ENCODE peak calls at places on chromosomes 3 and 15, in nine cellular contexts. B is right lobe of liver, H is tibial nerve, Y is endodermal cell, N is SJSA1, D is gastrocnemius medialis, Q is NT2/D1, W is neural progenitor cell, K is IMR-90. A is an unnamed sample. For H3K27me3, the result is how much of the 10 kb centered on the place peaks cover.

GRCh38 chr15:75042730-75043508 is 19.5 kb downstream of the PPCDC start:
- DNase-seq in B (peak), H (peak), Y (peak), N (peak), D (no peak), Q (no peak), W (peak), K (peak), A (peak)

GRCh38 chr15:70835415-70835814 is 18.5 kb downstream of the LARP6 start:
- DNase-seq in B (peak), H (peak), Y (no peak), N (no peak), D (peak), Q (no peak), W (no peak), K (no peak), A (no peak)

GRCh38 chr3:41464401-41464800 is 265.1 kb downstream of the CTNNB1 start:
- DNase-seq in B (no peak), H (no peak), Y (no peak), N (no peak), D (no peak), Q (no peak), W (no peak), K (peak), A (no peak)

GRCh38 chr3:113436794-113437193 is 4.5 kb downstream of the CFAP44 start:
- DNase-seq in B (no peak), H (no peak), Y (no peak), N (no peak), D (no peak), Q (no peak), W (no peak), K (peak), A (no peak)

GRCh38 chr3:59752925-59753324 is 703.1 kb upstream of the CFAP20DC start:
- DNase-seq in B (no peak), H (no peak), Y (no peak), N (no peak), D (no peak), Q (no peak), W (no peak), K (no peak), A (no peak)

GRCh38 chr3:124860599-124860998 is 26.6 kb downstream of the ITGB5 start:
- DNase-seq in B (peak), H (no peak), Y (no peak), N (peak), D (peak), Q (no peak), W (no peak), K (peak), A (no peak)

GRCh38 chr15:52858388-52859176 is 68.4 kb upstream of the ONECUT1 start:
- DNase-seq in B (no peak), H (no peak), Y (peak), N (no peak), D (no peak), Q (no peak), W (peak), K (no peak), A (no peak)

GRCh38 chr15:31390029-31390428 is 63.4 kb downstream of the KLF13 start:
- DNase-seq in B (no peak), H (no peak), Y (no peak), N (no peak), D (no peak), Q (no peak), W (no peak), K (no peak), A (no peak)

GRCh38 chr15:80957976-80958375 is 31.6 kb downstream of the MESD start:
- DNase-seq in B (no peak), H (no peak), Y (no peak), N (no peak), D (no peak), Q (no peak), W (no peak), K (peak), A (no peak)

GRCh38 chr3:120524171-120524923 is 71.8 kb upstream of the NDUFB4 start:
- DNase-seq in B (no peak), H (no peak), Y (no peak), N (peak), D (no peak), Q (no peak), W (no peak), K (peak), A (no peak)

GRCh38 chr15:82969353-82969752 is 16.7 kb upstream of the RAMAC start:
- DNase-seq in B (no peak), H (no peak), Y (no peak), N (no peak), D (no peak), Q (no peak), W (no peak), K (no peak), A (no peak)

GRCh38 chr3:128366652-128367051 is 100.0 kb downstream of the DNAJB8 start:
- DNase-seq in B (no peak), H (no peak), Y (no peak), N (no peak), D (no peak), Q (no peak), W (no peak), K (no peak), A (no peak)

GRCh38 chr3:172709776-172710708 is 825 bp downstream of the NCEH1 start:
- DNase-seq in B (peak), H (peak), Y (peak), N (peak), D (peak), Q (peak), W (peak), K (peak), A (peak)

GRCh38 chr15:63344737-63345390 is 36.8 kb downstream of the CA12 start:
- DNase-seq in B (no peak), H (no peak), Y (no peak), N (no peak), D (no peak), Q (no peak), W (no peak), K (peak), A (no peak)

GRCh38 chr3:176310641-176311040 is 886.6 kb downstream of the TBL1XR1 start:
- DNase-seq in B (no peak), H (no peak), Y (no peak), N (no peak), D (no peak), Q (no peak), W (no peak), K (no peak), A (no peak)

GRCh38 chr3:13301295-13301987 is 118.7 kb downstream of the NUP210 start:
- DNase-seq in B (no peak), H (no peak), Y (peak), N (peak), D (no peak), Q (peak), W (peak), K (peak), A (no peak)

GRCh38 chr3:146280859-146281258 is 30.0 kb upstream of the PLSCR4 start:
- DNase-seq in B (no peak), H (no peak), Y (no peak), N (no peak), D (no peak), Q (no peak), W (no peak), K (peak), A (no peak)

GRCh38 chr3:45143673-45144670 is 2.2 kb downstream of the CDCP1 start:
- DNase-seq in B (no peak), H (no peak), Y (no peak), N (no peak), D (no peak), Q (no peak), W (no peak), K (no peak), A (no peak)

GRCh38 chr3:42688016-42688415 is 2.7 kb downstream of the KLHL40 start:
- DNase-seq in B (no peak), H (no peak), Y (no peak), N (no peak), D (peak), Q (no peak), W (no peak), K (no peak), A (peak)

GRCh38 chr3:128623762-128624176 is 26.8 kb downstream of the RPN1 start:
- DNase-seq in B (no peak), H (no peak), Y (no peak), N (no peak), D (no peak), Q (no peak), W (no peak), K (peak), A (no peak)

GRCh38 chr3:117201906-117202305 is 492.3 kb downstream of the TUSC7 start:
- DNase-seq in B (no peak), H (no peak), Y (no peak), N (no peak), D (no peak), Q (no peak), W (no peak), K (no peak), A (no peak)

GRCh38 chr15:29888651-29889050 is 66.4 kb upstream of the TJP1 start:
- DNase-seq in B (no peak), H (no peak), Y (peak), N (peak), D (no peak), Q (no peak), W (peak), K (peak), A (no peak)

GRCh38 chr3:13465236-13465958 is 14.7 kb upstream of the HDAC11 start:
- DNase-seq in B (no peak), H (no peak), Y (no peak), N (no peak), D (no peak), Q (no peak), W (no peak), K (no peak), A (no peak)

GRCh38 chr3:48422691-48423090 is 7.2 kb downstream of the PLXNB1 start:
- DNase-seq in B (no peak), H (no peak), Y (no peak), N (no peak), D (no peak), Q (no peak), W (no peak), K (no peak), A (no peak)

GRCh38 chr3:110810356-110810755 is 261.3 kb upstream of the NECTIN3 start:
- DNase-seq in B (no peak), H (no peak), Y (no peak), N (no peak), D (no peak), Q (no peak), W (no peak), K (peak), A (no peak)

GRCh38 chr3:72679540-72680198 is 168.6 kb downstream of the SHQ1 start:
- DNase-seq in B (no peak), H (no peak), Y (no peak), N (peak), D (no peak), Q (no peak), W (no peak), K (no peak), A (no peak)

GRCh38 chr3:129650256-129650872 is 43.9 kb upstream of the PLXND1 start:
- DNase-seq in B (no peak), H (peak), Y (peak), N (peak), D (peak), Q (no peak), W (peak), K (peak), A (peak)

GRCh38 chr3:188817103-188817919 is 354.5 kb upstream of the TPRG1 start:
- DNase-seq in B (no peak), H (no peak), Y (peak), N (no peak), D (no peak), Q (no peak), W (no peak), K (no peak), A (no peak)

GRCh38 chr15:89371145-89372044 is 36.8 kb upstream of the POLG start:
- DNase-seq in B (peak), H (no peak), Y (peak), N (no peak), D (no peak), Q (no peak), W (peak), K (no peak), A (peak)
- H3K27me3 ChIP-seq in B (under half), H (half or more), Y (half or more), N (half or more), D (half or more), Q (half or more), W (half or more), K (half or more), A (under half)

GRCh38 chr3:65245133-65246076 is 557.6 kb upstream of the ADAMTS9 start:
- DNase-seq in B (no peak), H (no peak), Y (no peak), N (no peak), D (no peak), Q (no peak), W (no peak), K (peak), A (no peak)
- H3K4me3 ChIP-seq in B (no peak), H (no peak), Y (no peak), N (no peak), D (no peak), Q (no peak), W (no peak), K (no peak), A (no peak)

GRCh38 chr15:45129651-45130129 is at the start of the genes DUOX1 and DUOXA1:
- DNase-seq in B (no peak), H (no peak), Y (peak), N (no peak), D (no peak), Q (no peak), W (peak), K (no peak), A (no peak)

GRCh38 chr15:45130291-45131000 is 652 bp downstream of the DUOX1 start:
- DNase-seq in B (no peak), H (no peak), Y (no peak), N (no peak), D (no peak), Q (no peak), W (no peak), K (no peak), A (no peak)

GRCh38 chr15:45131510-45131909 is 1.7 kb downstream of the DUOX1 start:
- DNase-seq in B (peak), H (no peak), Y (no peak), N (no peak), D (no peak), Q (no peak), W (no peak), K (no peak), A (no peak)

GRCh38 chr15:45126535-45127158 is 3.0 kb downstream of the DUOXA1 start:
- DNase-seq in B (no peak), H (no peak), Y (peak), N (no peak), D (no peak), Q (no peak), W (peak), K (peak), A (peak)

GRCh38 chr15:45128971-45129639 is 574 bp downstream of the DUOXA1 start:
- DNase-seq in B (no peak), H (no peak), Y (peak), N (no peak), D (no peak), Q (no peak), W (peak), K (no peak), A (no peak)
- H3K27me3 ChIP-seq in B (under half), H (half or more), Y (half or more), N (half or more), D (under half), Q (under half), W (half or more), K (half or more), A (under half)

GRCh38 chr15:92646216-92646615 is 9.4 kb downstream of the FAM174B start:
- DNase-seq in B (no peak), H (no peak), Y (no peak), N (no peak), D (no peak), Q (no peak), W (no peak), K (no peak), A (no peak)
- H3K4me3 ChIP-seq in B (no peak), H (no peak), Y (no peak), N (no peak), D (no peak), Q (no peak), W (no peak), K (no peak), A (no peak)

GRCh38 chr15:67828379-67828968 is 3.2 kb downstream of the SKOR1 start:
- DNase-seq in B (no peak), H (no peak), Y (peak), N (no peak), D (no peak), Q (no peak), W (peak), K (no peak), A (no peak)

GRCh38 chr15:67829647-67830504 is 4.6 kb downstream of the SKOR1 start:
- DNase-seq in B (no peak), H (no peak), Y (peak), N (no peak), D (no peak), Q (no peak), W (peak), K (no peak), A (no peak)

GRCh38 chr15:67827561-67828378 is 2.5 kb downstream of the SKOR1 start:
- DNase-seq in B (no peak), H (no peak), Y (peak), N (no peak), D (no peak), Q (no peak), W (peak), K (no peak), A (no peak)

GRCh38 chr15:67826717-67827560 is 1.6 kb downstream of the SKOR1 start:
- DNase-seq in B (no peak), H (no peak), Y (peak), N (no peak), D (no peak), Q (no peak), W (peak), K (no peak), A (no peak)

GRCh38 chr15:67828969-67829646 is 3.8 kb downstream of the SKOR1 start:
- DNase-seq in B (no peak), H (no peak), Y (peak), N (no peak), D (no peak), Q (no peak), W (peak), K (no peak), A (no peak)
- H3K27me3 ChIP-seq in B (under half), H (half or more), Y (half or more), N (half or more), D (half or more), Q (half or more), W (half or more), K (half or more), A (half or more)

GRCh38 chr3:183447206-183448001 is 19.0 kb upstream of the MCF2L2 start:
- DNase-seq in B (peak), H (peak), Y (peak), N (peak), D (peak), Q (peak), W (peak), K (peak), A (peak)

GRCh38 chr3:183449791-183450190 is 21.4 kb upstream of the MCF2L2 start:
- DNase-seq in B (no peak), H (no peak), Y (no peak), N (no peak), D (no peak), Q (no peak), W (no peak), K (peak), A (no peak)

GRCh38 chr3:183446838-183447205 is 18.4 kb upstream of the MCF2L2 start:
- DNase-seq in B (no peak), H (no peak), Y (no peak), N (no peak), D (no peak), Q (no peak), W (no peak), K (no peak), A (no peak)

GRCh38 chr3:183448369-183449128 is 20.1 kb upstream of the MCF2L2 start:
- DNase-seq in B (no peak), H (no peak), Y (no peak), N (no peak), D (no peak), Q (no peak), W (no peak), K (no peak), A (no peak)

GRCh38 chr3:183449391-183449790 is 21.0 kb upstream of the MCF2L2 start:
- DNase-seq in B (no peak), H (no peak), Y (no peak), N (no peak), D (peak), Q (no peak), W (peak), K (peak), A (no peak)
- H3K4me3 ChIP-seq in B (no peak), H (no peak), Y (peak), N (no peak), D (peak), Q (no peak), W (peak), K (peak), A (no peak)

GRCh38 chr3:160753953-160754352 is 2.1 kb upstream of the PPM1L start:
- DNase-seq in B (no peak), H (no peak), Y (no peak), N (no peak), D (no peak), Q (no peak), W (no peak), K (no peak), A (no peak)

GRCh38 chr3:160756907-160757623 is 1.0 kb downstream of the PPM1L start:
- DNase-seq in B (peak), H (no peak), Y (peak), N (no peak), D (peak), Q (no peak), W (peak), K (no peak), A (no peak)

GRCh38 chr3:160755776-160756304 is at the start of gene PPM1L:
- DNase-seq in B (peak), H (peak), Y (peak), N (peak), D (peak), Q (no peak), W (peak), K (peak), A (peak)

GRCh38 chr3:160754371-160754854 is 1.6 kb upstream of the PPM1L start:
- DNase-seq in B (peak), H (peak), Y (peak), N (no peak), D (peak), Q (no peak), W (peak), K (peak), A (peak)

GRCh38 chr3:160754855-160755747 is 930 bp upstream of the PPM1L start:
- DNase-seq in B (peak), H (peak), Y (peak), N (peak), D (peak), Q (no peak), W (peak), K (peak), A (peak)
- H3K27me3 ChIP-seq in B (under half), H (under half), Y (half or more), N (under half), D (under half), Q (under half), W (under half), K (under half), A (under half)

DNA sequence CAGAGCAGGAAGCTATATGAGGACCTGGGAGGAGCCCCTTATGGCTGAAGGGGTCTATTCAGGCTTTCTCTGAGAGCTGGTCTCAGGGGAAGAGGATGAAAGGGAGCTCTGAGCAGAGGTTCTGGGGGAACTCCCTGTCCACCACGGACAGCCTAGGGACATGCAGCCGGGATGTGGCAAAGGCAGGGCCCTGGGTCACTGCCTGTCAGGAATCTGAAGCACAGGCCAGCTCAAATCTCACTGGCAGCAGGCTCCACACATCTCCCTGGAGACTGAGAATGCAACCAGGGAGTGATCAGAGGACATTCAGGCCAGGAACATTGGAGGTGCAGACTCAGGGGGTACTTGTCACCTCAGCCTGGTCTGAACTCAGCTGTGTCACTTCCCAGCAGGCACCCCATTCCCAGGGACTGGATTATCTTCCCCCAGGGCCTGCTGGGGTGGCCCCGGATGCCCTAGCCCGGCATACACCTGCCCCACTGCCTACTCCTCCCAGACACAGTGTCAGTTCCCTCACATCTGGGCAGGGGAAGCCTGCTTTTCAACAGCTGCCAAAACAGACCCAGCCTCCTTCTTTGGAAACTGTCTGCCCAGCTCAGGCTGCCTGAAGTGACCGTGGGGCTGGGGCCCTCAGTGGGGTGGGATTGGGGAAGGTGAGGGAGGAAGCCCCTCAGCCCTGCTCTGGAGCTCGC is 18.3 kb upstream of the SEMA3F start:
- DNase-seq in B (no peak), H (no peak), Y (no peak), N (no peak), D (no peak), Q (no peak), W (no peak), K (no peak), A (no peak)
- H3K4me3 ChIP-seq in B (no peak), H (no peak), Y (no peak), N (no peak), D (no peak), Q (no peak), W (no peak), K (no peak), A (no peak)